ENCODE peak calls at places on chromosome 17, in six cellular contexts. One of them, this sample, is unnamed.

GRCh38 chr17:35890774-35891155 is 10.6 kb upstream of the CCL5 start:
- DNase-seq in A549: no peak
- DNase-seq in K562: no peak
- DNase-seq in GM23338: peak
- DNase-seq in HepG2: no peak
- DNase-seq in Panc1: no peak
- DNase-seq in this sample: no peak

GRCh38 chr17:68103148-68103547 is 67.6 kb downstream of the KPNA2 start:
- DNase-seq in A549: no peak
- DNase-seq in K562: no peak
- DNase-seq in GM23338: no peak
- DNase-seq in HepG2: no peak
- DNase-seq in Panc1: no peak
- DNase-seq in this sample: no peak

GRCh38 chr17:9140550-9141422 is 119.5 kb downstream of the NTN1 start:
- DNase-seq in A549: no peak
- DNase-seq in K562: no peak
- DNase-seq in GM23338: no peak
- DNase-seq in HepG2: no peak
- DNase-seq in Panc1: no peak
- DNase-seq in this sample: no peak

GRCh38 chr17:57544834-57545463 is 200.2 kb downstream of the CCDC182 start:
- DNase-seq in A549: no peak
- DNase-seq in K562: no peak
- DNase-seq in GM23338: no peak
- DNase-seq in HepG2: no peak
- DNase-seq in Panc1: no peak
- DNase-seq in this sample: no peak

GRCh38 chr17:17575360-17576251 is 15.9 kb downstream of the PEMT start:
- DNase-seq in A549: no peak
- DNase-seq in K562: no peak
- DNase-seq in GM23338: no peak
- DNase-seq in HepG2: no peak
- DNase-seq in Panc1: no peak
- DNase-seq in this sample: no peak

GRCh38 chr17:43545383-43545632 is 832 bp downstream of the ETV4 start:
- DNase-seq in A549: no peak
- DNase-seq in K562: no peak
- DNase-seq in GM23338: no peak
- DNase-seq in HepG2: no peak
- DNase-seq in Panc1: no peak
- DNase-seq in this sample: no peak

GRCh38 chr17:8462564-8462963 is 26.9 kb downstream of the NDEL1 start:
- DNase-seq in A549: no peak
- DNase-seq in K562: no peak
- DNase-seq in GM23338: no peak
- DNase-seq in HepG2: no peak
- DNase-seq in Panc1: no peak
- DNase-seq in this sample: no peak

GRCh38 chr17:4577386-4577993 is 6.8 kb upstream of the SMTNL2 start:
- DNase-seq in A549: no peak
- DNase-seq in K562: no peak
- DNase-seq in GM23338: no peak
- DNase-seq in HepG2: peak
- DNase-seq in Panc1: no peak
- DNase-seq in this sample: no peak

GRCh38 chr17:16314189-16314588 is 39.1 kb downstream of the CENPV start:
- DNase-seq in A549: no peak
- DNase-seq in K562: no peak
- DNase-seq in GM23338: no peak
- DNase-seq in HepG2: no peak
- DNase-seq in Panc1: no peak
- DNase-seq in this sample: no peak

GRCh38 chr17:57899391-57899790 is 49.5 kb upstream of the MRPS23 start:
- DNase-seq in A549: no peak
- DNase-seq in K562: no peak
- DNase-seq in GM23338: no peak
- DNase-seq in HepG2: no peak
- DNase-seq in Panc1: no peak
- DNase-seq in this sample: no peak

GRCh38 chr17:75588546-75589016 is 981 bp downstream of the MYO15B start:
- DNase-seq in A549: no peak
- DNase-seq in K562: no peak
- DNase-seq in GM23338: peak
- DNase-seq in HepG2: no peak
- DNase-seq in Panc1: no peak
- DNase-seq in this sample: no peak

GRCh38 chr17:58019039-58019438 is 12.0 kb upstream of the SRSF1 start:
- DNase-seq in A549: no peak
- DNase-seq in K562: no peak
- DNase-seq in GM23338: no peak
- DNase-seq in HepG2: no peak
- DNase-seq in Panc1: no peak
- DNase-seq in this sample: no peak

GRCh38 chr17:4641297-4642195 is at the start of gene ALOX15:
- DNase-seq in A549: no peak
- DNase-seq in K562: no peak
- DNase-seq in GM23338: peak
- DNase-seq in HepG2: no peak
- DNase-seq in Panc1: no peak
- DNase-seq in this sample: no peak

GRCh38 chr17:50181155-50181554 is 15.3 kb downstream of the SGCA start:
- DNase-seq in A549: no peak
- DNase-seq in K562: no peak
- DNase-seq in GM23338: no peak
- DNase-seq in HepG2: peak
- DNase-seq in Panc1: no peak
- DNase-seq in this sample: no peak

GRCh38 chr17:4566785-4567184 is 6.4 kb upstream of the GGT6 start:
- DNase-seq in A549: peak
- DNase-seq in K562: peak
- DNase-seq in GM23338: peak
- DNase-seq in HepG2: peak
- DNase-seq in Panc1: peak
- DNase-seq in this sample: peak

GRCh38 chr17:34201225-34201624 is 53.9 kb upstream of the CCL2 start:
- DNase-seq in A549: no peak
- DNase-seq in K562: no peak
- DNase-seq in GM23338: no peak
- DNase-seq in HepG2: no peak
- DNase-seq in Panc1: no peak
- DNase-seq in this sample: no peak

GRCh38 chr17:62705116-62705515 is 77.6 kb downstream of the MRC2 start:
- DNase-seq in A549: no peak
- DNase-seq in K562: no peak
- DNase-seq in GM23338: no peak
- DNase-seq in HepG2: no peak
- DNase-seq in Panc1: no peak
- DNase-seq in this sample: no peak

GRCh38 chr17:71632328-71632727 is 488.5 kb upstream of the SOX9 start:
- DNase-seq in A549: peak
- DNase-seq in K562: no peak
- DNase-seq in GM23338: no peak
- DNase-seq in HepG2: no peak
- DNase-seq in Panc1: no peak
- DNase-seq in this sample: no peak

GRCh38 chr17:79424471-79425185 is 186.2 kb downstream of the RBFOX3 start:
- DNase-seq in A549: no peak
- DNase-seq in K562: no peak
- DNase-seq in GM23338: no peak
- DNase-seq in HepG2: no peak
- DNase-seq in Panc1: no peak
- DNase-seq in this sample: no peak

GRCh38 chr17:57519800-57520199 is 225.3 kb downstream of the CCDC182 start:
- DNase-seq in A549: no peak
- DNase-seq in K562: no peak
- DNase-seq in GM23338: no peak
- DNase-seq in HepG2: no peak
- DNase-seq in Panc1: no peak
- DNase-seq in this sample: no peak

GRCh38 chr17:50021681-50022370 is 26.8 kb upstream of the DLX3 start:
- DNase-seq in A549: no peak
- DNase-seq in K562: no peak
- DNase-seq in GM23338: no peak
- DNase-seq in HepG2: no peak
- DNase-seq in Panc1: no peak
- DNase-seq in this sample: no peak

GRCh38 chr17:43560461-43561427 is 14.6 kb upstream of the ETV4 start:
- DNase-seq in A549: no peak
- DNase-seq in K562: no peak
- DNase-seq in GM23338: no peak
- DNase-seq in HepG2: no peak
- DNase-seq in Panc1: no peak
- DNase-seq in this sample: no peak

GRCh38 chr17:49618112-49618611 is 42.5 kb downstream of the NXPH3 start:
- DNase-seq in A549: no peak
- DNase-seq in K562: no peak
- DNase-seq in GM23338: no peak
- DNase-seq in HepG2: no peak
- DNase-seq in Panc1: no peak
- DNase-seq in this sample: no peak

GRCh38 chr17:57588086-57588485 is 157.0 kb downstream of the CCDC182 start:
- DNase-seq in A549: no peak
- DNase-seq in K562: no peak
- DNase-seq in GM23338: no peak
- DNase-seq in HepG2: no peak
- DNase-seq in Panc1: no peak
- DNase-seq in this sample: no peak

GRCh38 chr17:40564883-40565744 is at the start of gene CCR7:
- DNase-seq in A549: no peak
- DNase-seq in K562: peak
- DNase-seq in GM23338: no peak
- DNase-seq in HepG2: no peak
- DNase-seq in Panc1: no peak
- DNase-seq in this sample: no peak

GRCh38 chr17:40563371-40564052 is 1.8 kb downstream of the CCR7 start:
- DNase-seq in A549: no peak
- DNase-seq in K562: no peak
- DNase-seq in GM23338: no peak
- DNase-seq in HepG2: no peak
- DNase-seq in Panc1: no peak
- DNase-seq in this sample: no peak

GRCh38 chr17:40566027-40566426 is 755 bp upstream of the CCR7 start:
- DNase-seq in A549: no peak
- DNase-seq in K562: no peak
- DNase-seq in GM23338: no peak
- DNase-seq in HepG2: no peak
- DNase-seq in Panc1: no peak
- DNase-seq in this sample: no peak

GRCh38 chr17:40562841-40563370 is 2.4 kb downstream of the CCR7 start:
- DNase-seq in A549: no peak
- DNase-seq in K562: no peak
- DNase-seq in GM23338: no peak
- DNase-seq in HepG2: no peak
- DNase-seq in Panc1: no peak
- DNase-seq in this sample: no peak

DNA sequence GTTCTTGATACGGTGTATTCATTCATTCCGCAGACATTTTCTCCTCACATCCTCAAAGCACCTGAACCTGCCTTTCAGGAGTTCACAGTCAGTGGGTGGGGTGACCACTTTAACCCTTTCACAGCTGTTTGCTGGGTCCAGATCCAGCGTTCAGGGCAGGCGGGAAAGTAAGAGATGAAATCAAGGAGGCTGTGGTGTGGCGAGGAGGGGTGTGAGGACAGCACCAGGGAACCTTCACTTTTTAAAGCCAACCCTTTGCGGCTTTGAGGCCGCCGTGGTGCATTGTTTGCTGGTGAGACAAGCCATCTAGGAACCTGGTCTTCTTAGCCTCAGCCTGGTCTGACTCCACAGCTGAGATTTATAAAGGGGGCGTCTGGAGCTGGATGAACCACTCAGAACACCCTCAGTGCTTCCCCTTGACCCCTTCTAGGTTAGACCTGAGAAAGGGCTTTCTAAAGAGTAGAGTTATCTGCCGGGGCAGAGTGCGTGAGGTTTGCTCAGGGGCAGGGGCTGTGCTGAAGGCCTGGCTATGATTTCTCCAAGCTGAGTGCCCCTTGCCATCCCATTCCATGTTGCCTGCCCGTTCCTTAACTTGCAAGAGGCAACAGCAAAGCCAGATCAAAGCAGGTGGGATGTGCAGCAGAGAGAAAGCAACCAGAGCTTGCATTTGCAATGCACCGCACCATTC is 933 bp downstream of the CCR7 start:
- DNase-seq in A549: no peak
- DNase-seq in K562: no peak
- DNase-seq in GM23338: no peak
- DNase-seq in HepG2: no peak
- DNase-seq in Panc1: no peak
- DNase-seq in this sample: no peak
- TF ChIP-seq REST in A549: no peak
- TF ChIP-seq REST in K562: no peak
- TF ChIP-seq REST in GM23338: no peak
- TF ChIP-seq REST in HepG2: no peak
- TF ChIP-seq REST in Panc1: no peak
- TF ChIP-seq REST in this sample: no peak

GRCh38 chr17:78032166-78032565 is 73.7 kb downstream of the TNRC6C start:
- DNase-seq in A549: no peak
- DNase-seq in K562: peak
- DNase-seq in GM23338: no peak
- DNase-seq in HepG2: no peak
- DNase-seq in Panc1: no peak
- DNase-seq in this sample: no peak
- TF ChIP-seq CTCF in A549: no peak
- TF ChIP-seq CTCF in K562: no peak
- TF ChIP-seq CTCF in GM23338: no peak
- TF ChIP-seq CTCF in HepG2: no peak
- TF ChIP-seq CTCF in Panc1: no peak
- TF ChIP-seq CTCF in this sample: no peak

GRCh38 chr17:80826346-80826954 is 165.2 kb upstream of the CHMP6 start:
- DNase-seq in A549: no peak
- DNase-seq in K562: no peak
- DNase-seq in GM23338: no peak
- DNase-seq in HepG2: no peak
- DNase-seq in Panc1: no peak
- DNase-seq in this sample: no peak
- H3K27ac ChIP-seq in A549: peak
- H3K27ac ChIP-seq in K562: no peak
- H3K27ac ChIP-seq in GM23338: peak
- H3K27ac ChIP-seq in HepG2: no peak
- H3K27ac ChIP-seq in Panc1: no peak
- H3K27ac ChIP-seq in this sample: no peak

DNA sequence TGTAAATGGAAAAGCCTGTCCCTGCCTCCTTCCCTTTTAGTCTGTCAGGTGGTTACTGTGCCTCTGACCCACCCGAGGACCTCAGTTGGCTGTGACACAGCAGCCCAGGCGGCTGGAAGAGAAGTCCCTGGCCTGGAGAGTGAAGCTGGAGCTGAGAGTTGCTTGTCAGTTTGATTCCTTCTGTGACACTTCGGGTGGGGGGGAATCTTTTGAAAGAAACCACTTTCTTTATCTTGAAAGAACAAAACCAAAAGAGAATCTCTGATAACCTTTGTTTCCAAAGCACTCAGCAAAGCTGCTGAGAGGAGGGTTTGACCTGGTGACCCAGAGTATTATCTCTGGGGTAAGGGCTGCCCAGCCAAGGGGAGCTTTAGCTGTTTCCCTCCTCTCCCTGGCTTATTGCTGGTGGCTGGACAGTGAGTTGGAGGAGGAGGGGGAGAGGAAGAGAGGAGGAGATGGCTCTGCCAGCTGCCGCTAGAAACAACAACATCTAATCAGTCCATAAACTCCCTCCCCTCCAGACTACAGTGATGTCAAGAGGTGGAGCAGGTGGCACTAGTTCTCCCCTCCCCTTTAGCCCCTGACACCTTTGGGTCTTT is 34.0 kb downstream of the YPEL2 start:
- DNase-seq in A549: no peak
- DNase-seq in K562: peak
- DNase-seq in GM23338: no peak
- DNase-seq in HepG2: peak
- DNase-seq in Panc1: no peak
- DNase-seq in this sample: peak
- TF ChIP-seq REST in A549: no peak
- TF ChIP-seq REST in K562: no peak
- TF ChIP-seq REST in GM23338: no peak
- TF ChIP-seq REST in HepG2: no peak
- TF ChIP-seq REST in Panc1: no peak
- TF ChIP-seq REST in this sample: no peak

This sample was measured in HL-60.